ENCODE peak calls at places on chromosomes 13 and 19, in six cellular contexts. R, V, N, S, E and O are unnamed samples.
A peak's percentile ranks its signal among the peaks of the same experiment; 100 is the strongest.

GRCh38 chr19:616732-617526 is 16.4 kb downstream of the POLRMT start:
- DNase-seq in V (no peak), E (no peak), R (no peak), S (no peak), N (no peak), O (no peak)

GRCh38 chr19:3243851-3244700 is 19.6 kb downstream of the CELF5 start:
- DNase-seq in S (peak; percentile 12), R (no peak), V (no peak), N (peak; percentile 9), E (peak; percentile 47), O (peak; percentile 10)

GRCh38 chr19:18514800-18515682 is 6.8 kb downstream of the ELL start:
- DNase-seq in E (no peak), V (peak; percentile 86), S (no peak), N (peak; percentile 46), R (peak; percentile 86), O (no peak)

GRCh38 chr19:7699003-7699402 is 2.9 kb downstream of the FCER2 start:
- DNase-seq in V (no peak), R (no peak), E (no peak), N (no peak), S (no peak), O (no peak)

GRCh38 chr19:28883241-28883693 is 329.7 kb downstream of the UQCRFS1 start:
- DNase-seq in S (no peak), R (no peak), E (no peak), N (no peak), V (peak; percentile 53), O (peak; percentile 23)

GRCh38 chr19:14138576-14139265 is 2.3 kb upstream of the ASF1B start:
- DNase-seq in S (no peak), R (no peak), N (no peak), V (no peak), E (no peak), O (no peak)

GRCh38 chr19:54633401-54633800 is 3.1 kb downstream of the LILRB1 start:
- DNase-seq in E (no peak), R (no peak), V (no peak), N (no peak), S (no peak), O (no peak)

GRCh38 chr13:112248909-112249592 is 127.1 kb upstream of the SPACA7 start:
- DNase-seq in N (no peak), E (no peak), S (no peak), V (no peak), R (no peak), O (no peak)

GRCh38 chr13:28493740-28494536 is 990 bp downstream of the FLT1 start:
- DNase-seq in R (no peak), V (no peak), E (peak; percentile 6), S (no peak), N (no peak), O (no peak)

GRCh38 chr13:72194531-72194930 is 327.5 kb upstream of the DACH1 start:
- DNase-seq in S (no peak), N (no peak), V (no peak), R (no peak), E (no peak), O (no peak)

GRCh38 chr19:13834308-13834790 is 39.1 kb downstream of the ZSWIM4 start:
- DNase-seq in N (no peak), V (no peak), S (no peak), R (peak; percentile 68), E (no peak), O (no peak)

GRCh38 chr13:104837756-104838155 is 1697.7 kb downstream of the EFNB2 start:
- DNase-seq in N (no peak), S (no peak), E (no peak), R (no peak), V (no peak), O (no peak)

GRCh38 chr19:31784631-31785237 is 435.5 kb upstream of the TSHZ3 start:
- DNase-seq in V (no peak), N (no peak), R (no peak), S (no peak), E (no peak), O (no peak)

GRCh38 chr13:48234652-48235099 is 1.7 kb downstream of the ITM2B start:
- DNase-seq in N (no peak), V (no peak), S (no peak), R (no peak), E (no peak), O (no peak)

GRCh38 chr19:38386968-38387549 is 775 bp downstream of the GGN start:
- DNase-seq in S (no peak), N (no peak), R (no peak), V (peak; percentile 52), E (no peak), O (no peak)

GRCh38 chr13:54733639-54734038 is 1705.0 kb downstream of the OLFM4 start:
- DNase-seq in E (no peak), R (no peak), V (no peak), S (no peak), N (no peak), O (no peak)

GRCh38 chr13:29846475-29847256 is 3.8 kb downstream of the UBL3 start:
- DNase-seq in R (no peak), S (no peak), E (no peak), V (no peak), N (no peak), O (no peak)

GRCh38 chr19:18233224-18233825 is 7.1 kb upstream of the PDE4C start:
- DNase-seq in N (no peak), S (peak; percentile 28), V (no peak), E (peak; percentile 44), R (no peak), O (no peak)

GRCh38 chr13:42355841-42356575 is 84.1 kb downstream of the AKAP11 start:
- DNase-seq in N (no peak), E (no peak), S (no peak), R (no peak), V (no peak), O (no peak)

GRCh38 chr19:17021793-17022590 is 4.6 kb downstream of the CPAMD8 start:
- DNase-seq in R (no peak), N (no peak), S (no peak), V (peak; percentile 62), E (no peak), O (peak; percentile 1)

GRCh38 chr19:56538761-56539263 is at the start of gene ZFP28:
- DNase-seq in V (peak; percentile 87), E (peak; percentile 72), R (peak; percentile 84), S (no peak), N (peak; percentile 9), O (no peak)

GRCh38 chr13:40379794-40380608 is 286.4 kb downstream of the FOXO1 start:
- DNase-seq in E (no peak), V (no peak), S (no peak), N (no peak), R (no peak), O (no peak)

GRCh38 chr13:80841346-80841882 is 500.5 kb upstream of the SPRY2 start:
- DNase-seq in R (no peak), N (no peak), E (no peak), V (no peak), S (no peak), O (no peak)

GRCh38 chr13:44810067-44810840 is 179.0 kb downstream of the NUFIP1 start:
- DNase-seq in E (no peak), N (no peak), R (peak; percentile 73), S (no peak), V (no peak), O (no peak)

GRCh38 chr13:99380921-99381645 is 73.9 kb upstream of the GPR183 start:
- DNase-seq in S (no peak), R (peak; percentile 24), V (no peak), N (no peak), E (peak; percentile 55), O (no peak)

GRCh38 chr19:19068659-19069509 is 5.1 kb downstream of the SLC25A42 start:
- DNase-seq in E (no peak), S (no peak), N (no peak), V (no peak), R (no peak), O (no peak)

GRCh38 chr13:110485604-110486003 is 75.9 kb downstream of the RAB20 start:
- DNase-seq in V (no peak), N (no peak), E (no peak), R (no peak), S (no peak), O (no peak)

GRCh38 chr13:97977376-97977705 is 23.9 kb downstream of the IPO5 start:
- DNase-seq in N (no peak), V (no peak), E (no peak), S (no peak), R (no peak), O (no peak)

GRCh38 chr13:91657283-91657682 is 258.9 kb downstream of the GPC5 start:
- DNase-seq in E (no peak), N (no peak), V (no peak), S (no peak), R (no peak), O (no peak)

GRCh38 chr19:1747285-1748114 is 5.8 kb upstream of the ONECUT3 start:
- DNase-seq in R (no peak), S (no peak), E (no peak), N (no peak), V (no peak), O (peak; percentile 30)

GRCh38 chr19:36604656-36605100 is 435 bp upstream of the ZNF382 start:
- DNase-seq in V (peak; percentile 61), S (peak; percentile 81), R (peak; percentile 75), N (no peak), E (peak; percentile 85), O (peak; percentile 14)

GRCh38 chr13:114118763-114119123 is 13.7 kb downstream of the RASA3 start:
- DNase-seq in E (no peak), R (no peak), S (no peak), N (no peak), V (no peak), O (no peak)

GRCh38 chr13:20828540-20829364 is 55.0 kb upstream of the EEF1AKMT1 start:
- DNase-seq in R (no peak), V (no peak), S (peak; percentile 14), E (no peak), N (peak; percentile 48), O (peak; percentile 31)